ENCODE peak calls at places on chromosomes 3 and 15, in eight cellular contexts. I, J, B, H, G, S, F and U are unnamed samples.
A peak's percentile ranks its signal among the peaks of the same experiment; 100 is the strongest.

GRCh38 chr15:58465866-58466517 is 34.2 kb downstream of the LIPC start:
- DNase-seq in I (no peak), J (no peak), B (no peak), H (no peak), G (no peak), S (peak; percentile 47), F (no peak), U (no peak)

GRCh38 chr3:141426404-141427034 is 58.2 kb downstream of the ZBTB38 start:
- DNase-seq in I (peak; percentile 95), J (no peak), B (no peak), H (peak; percentile 91), G (peak; percentile 90), S (peak; percentile 73), F (peak; percentile 85), U (peak; percentile 92)

GRCh38 chr15:68795298-68795848 is 25.3 kb downstream of the ANP32A start:
- DNase-seq in I (peak; percentile 93), J (peak; percentile 62), B (peak; percentile 45), H (peak; percentile 94), G (peak; percentile 93), S (peak; percentile 94), F (peak; percentile 90), U (peak; percentile 95)

GRCh38 chr15:98386594-98386993 is 261.7 kb upstream of the IGF1R start:
- DNase-seq in I (no peak), J (no peak), B (no peak), H (no peak), G (no peak), S (no peak), F (no peak), U (no peak)

GRCh38 chr15:37995461-37996347 is 61.3 kb downstream of the TMCO5A start:
- DNase-seq in I (peak; percentile 9), J (no peak), B (no peak), H (no peak), G (no peak), S (peak; percentile 89), F (no peak), U (no peak)

GRCh38 chr15:81011593-81011992 is 10.9 kb downstream of the TLNRD1 start:
- DNase-seq in I (no peak), J (no peak), B (no peak), H (no peak), G (no peak), S (peak; percentile 78), F (no peak), U (no peak)

GRCh38 chr15:83695246-83695645 is 41.3 kb downstream of the ADAMTSL3 start:
- DNase-seq in I (no peak), J (no peak), B (no peak), H (no peak), G (no peak), S (no peak), F (no peak), U (no peak)

GRCh38 chr3:72523409-72524172 is 324.7 kb downstream of the SHQ1 start:
- DNase-seq in I (no peak), J (no peak), B (no peak), H (peak; percentile 39), G (peak; percentile 62), S (no peak), F (peak; percentile 45), U (no peak)

GRCh38 chr3:131503328-131503650 is 518 bp upstream of the MRPL3 start:
- DNase-seq in I (no peak), J (no peak), B (no peak), H (no peak), G (no peak), S (peak; percentile 64), F (no peak), U (no peak)

GRCh38 chr15:65066001-65066634 is 1.7 kb downstream of the RASL12 start:
- DNase-seq in I (no peak), J (no peak), B (no peak), H (no peak), G (no peak), S (peak; percentile 59), F (no peak), U (no peak)

GRCh38 chr3:115272036-115272824 is 125.1 kb upstream of the ZBTB20 start:
- DNase-seq in I (no peak), J (no peak), B (no peak), H (no peak), G (no peak), S (peak; percentile 97), F (no peak), U (no peak)

GRCh38 chr15:43887901-43888300 is 61.1 kb downstream of the WDR76 start:
- DNase-seq in I (no peak), J (no peak), B (no peak), H (no peak), G (no peak), S (no peak), F (no peak), U (no peak)

GRCh38 chr3:44428910-44429309 is 48.6 kb downstream of the ZNF445 start:
- DNase-seq in I (no peak), J (no peak), B (no peak), H (no peak), G (no peak), S (no peak), F (no peak), U (no peak)

DNA sequence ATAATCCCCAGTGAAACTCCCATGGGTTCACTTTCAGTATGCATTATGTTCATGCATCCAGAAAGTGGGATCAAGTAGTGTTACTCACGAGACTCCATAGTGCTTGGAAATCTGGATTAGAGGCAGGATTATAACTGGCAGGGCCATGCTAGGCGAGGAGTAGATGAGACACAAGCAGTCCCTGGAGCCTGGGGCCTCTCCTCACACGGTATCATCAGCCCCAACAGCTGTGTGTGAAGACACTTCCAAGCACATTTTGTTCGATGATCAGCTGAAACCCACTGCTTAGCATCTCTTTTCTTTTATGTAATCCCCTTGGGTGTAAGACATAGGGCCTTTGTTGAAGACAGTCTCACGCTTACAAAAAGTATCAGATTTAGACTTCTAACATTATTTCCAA is 117.0 kb downstream of the GADL1 start:
- DNase-seq in I (no peak), J (no peak), B (no peak), H (no peak), G (no peak), S (no peak), F (no peak), U (no peak)
- H3K4me3 ChIP-seq in I (no peak overlapping the region), J (no peak overlapping the region), B (no peak overlapping the region), H (no peak overlapping the region), G (no peak overlapping the region), S (no peak overlapping the region), F (no peak overlapping the region), U (no peak overlapping the region)

DNA sequence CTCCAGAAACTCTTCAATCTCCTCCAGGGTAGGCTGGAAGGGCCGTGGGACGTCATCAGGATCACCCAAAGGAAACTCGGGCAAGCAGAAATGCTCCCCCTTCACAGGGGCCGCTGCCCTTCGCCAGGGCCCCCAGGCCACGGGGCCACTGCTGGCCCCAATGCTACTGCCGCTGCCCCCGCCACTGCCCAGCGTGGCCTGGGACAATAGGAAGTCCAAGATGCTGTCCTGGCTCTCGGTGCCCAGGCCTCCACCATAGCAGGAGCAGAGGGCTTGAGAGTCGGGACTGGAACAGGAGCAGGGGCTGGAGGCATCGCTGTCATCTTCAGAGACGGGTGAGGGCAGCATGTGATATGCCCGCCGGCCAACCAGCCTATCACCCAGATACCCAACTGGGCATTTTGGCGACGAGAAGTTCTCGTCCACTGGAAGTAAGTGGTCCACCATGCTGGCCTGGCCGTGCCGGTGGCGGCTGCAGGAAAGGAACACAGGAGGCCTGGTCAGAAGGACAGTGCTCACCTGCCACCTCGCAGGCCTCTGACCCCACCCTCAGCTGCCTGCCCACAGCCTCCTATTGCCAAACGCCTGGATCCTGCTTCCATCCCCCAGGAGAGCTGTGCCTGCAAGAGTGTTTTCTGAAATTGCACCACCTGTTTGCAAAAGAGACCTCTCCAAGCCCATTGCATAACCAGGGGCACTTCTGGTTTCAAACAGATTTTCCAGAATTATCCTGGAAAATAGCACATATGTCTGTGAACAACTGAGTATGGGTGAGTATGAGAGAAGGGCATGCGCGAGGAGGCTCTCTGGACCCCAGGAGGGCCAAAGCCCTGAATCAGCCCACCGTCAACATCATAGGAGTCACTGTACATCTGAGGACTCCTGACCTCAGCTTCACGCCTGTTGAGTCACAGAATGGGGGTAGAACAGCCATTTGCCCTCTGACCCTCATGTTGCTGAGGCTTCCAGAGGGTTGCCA is 4.4 kb downstream of the KLF15 start:
- DNase-seq in I (no peak), J (no peak), B (no peak), H (no peak), G (peak; percentile 70), S (peak; percentile 23), F (peak; percentile 5), U (peak; percentile 55)
- H3K4me1 ChIP-seq in I (peaks cover 17% of the 10 kb centered on the region), J (peaks cover 3% of the 10 kb centered on the region), B (peaks cover 10% of the 10 kb centered on the region), H (no peaks in the 10 kb centered on the region), G (peaks cover 67% of the 10 kb centered on the region), S (peaks cover 7% of the 10 kb centered on the region), F (peaks cover 24% of the 10 kb centered on the region), U (peaks cover 77% of the 10 kb centered on the region)

GRCh38 chr3:17003457-17003856 is 118.7 kb downstream of the PLCL2 start:
- DNase-seq in I (no peak), J (no peak), B (no peak), H (no peak), G (no peak), S (no peak), F (no peak), U (no peak)

GRCh38 chr3:16998236-16998923 is 113.6 kb downstream of the PLCL2 start:
- DNase-seq in I (no peak), J (no peak), B (no peak), H (no peak), G (no peak), S (no peak), F (no peak), U (no peak)

GRCh38 chr3:16994842-16995535 is 110.2 kb downstream of the PLCL2 start:
- DNase-seq in I (no peak), J (no peak), B (no peak), H (no peak), G (no peak), S (no peak), F (no peak), U (no peak)

DNA sequence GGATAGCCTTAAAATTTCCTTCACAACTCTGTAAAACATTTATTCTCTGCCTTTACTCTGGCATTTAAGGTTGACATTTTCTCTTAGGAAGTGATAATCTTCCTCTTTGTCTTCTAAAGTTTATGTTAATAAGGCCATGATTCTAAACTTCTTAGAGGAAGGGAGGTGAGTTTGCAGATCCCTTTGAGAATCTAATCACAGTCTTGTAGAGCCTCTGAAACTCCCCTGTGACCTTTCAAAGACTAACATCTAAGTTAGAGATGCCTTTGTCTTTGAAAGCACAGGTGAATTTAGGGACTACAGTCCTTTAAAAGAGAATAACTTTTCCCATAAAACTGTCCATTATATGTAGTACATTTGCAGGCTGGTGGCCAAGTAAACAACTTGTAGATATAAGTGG is 115.1 kb downstream of the PLCL2 start:
- DNase-seq in I (no peak), J (no peak), B (no peak), H (no peak), G (no peak), S (no peak), F (no peak), U (no peak)
- H3K27me3 ChIP-seq in I (no peaks in the 10 kb centered on the region), J (no peaks in the 10 kb centered on the region), B (no peaks in the 10 kb centered on the region), H (no peaks in the 10 kb centered on the region), G (no peaks in the 10 kb centered on the region), S (no peaks in the 10 kb centered on the region), F (no peaks in the 10 kb centered on the region), U (no peaks in the 10 kb centered on the region)

DNA sequence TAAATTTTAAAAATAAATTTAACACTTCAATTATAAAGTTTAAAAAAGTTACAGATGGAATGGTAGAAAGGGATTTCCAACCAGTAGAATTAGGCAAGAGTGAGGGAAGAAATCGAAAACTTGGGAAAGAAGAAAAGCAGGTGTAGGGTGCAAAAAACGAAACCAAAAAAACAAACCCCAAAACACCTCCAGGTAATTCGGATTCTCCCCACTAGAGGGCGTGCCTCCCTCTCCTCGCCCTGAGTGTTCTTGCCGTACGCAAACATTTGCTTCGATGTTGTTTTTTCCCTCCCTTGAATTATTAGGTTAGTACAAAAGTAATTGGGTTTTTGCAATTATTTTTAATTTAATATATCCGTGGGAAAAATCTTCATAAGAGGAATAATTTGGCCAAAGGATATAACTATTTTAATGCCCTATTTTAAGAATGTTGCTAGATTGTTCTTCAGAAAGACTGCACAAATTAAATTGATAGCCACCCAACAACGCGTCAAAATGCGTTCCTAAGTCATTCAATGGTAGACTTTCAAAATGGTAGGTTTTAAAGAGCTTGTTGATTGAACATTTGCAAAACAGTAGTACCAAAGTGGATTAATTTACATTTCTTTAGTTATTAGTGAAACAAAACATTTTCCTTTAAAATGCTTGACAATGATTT is 63.7 kb downstream of the SLC30A4 start:
- DNase-seq in I (peak; percentile 70), J (peak; percentile 66), B (peak; percentile 72), H (peak; percentile 44), G (peak; percentile 67), S (peak; percentile 60), F (peak; percentile 84), U (peak; percentile 64)
- H3K4me3 ChIP-seq in I (peak overlapping the region; percentile 32), J (peak overlapping the region; percentile 58), B (peak overlapping the region; percentile 45), H (peak overlapping the region; percentile 5), G (peak overlapping the region; percentile 54), S (peak overlapping the region; percentile 70), F (peak overlapping the region; percentile 45), U (peak overlapping the region; percentile 45)